ENCODE peak calls at places on chromosomes 12 and 14, in seven cellular contexts. R is testis, L is lower lobe of right lung, Z is transverse colon, Q is foreskin keratinocyte, M is cardiac muscle cell, C is thyroid gland. S is an unnamed sample. For H3K4me1, the result is how much of the 10 kb centered on the place peaks cover.

GRCh38 chr12:51307655-51308593 is 16.1 kb downstream of the BIN2 start:
- DNase-seq in M (peak), L (no peak), Z (peak), R (no peak), Q (peak), C (no peak), S (no peak)

GRCh38 chr12:102634216-102634615 is 153.9 kb upstream of the IGF1 start:
- DNase-seq in L (no peak), Z (no peak), Q (peak), M (peak), R (no peak), C (no peak), S (no peak)

GRCh38 chr12:25241171-25242020 is 9.3 kb downstream of the KRAS start:
- DNase-seq in M (peak), C (no peak), L (no peak), Q (no peak), Z (no peak), R (no peak), S (peak)

GRCh38 chr14:33542338-33543290 is 408.3 kb downstream of the EGLN3 start:
- DNase-seq in L (no peak), R (no peak), Q (no peak), M (no peak), Z (no peak), C (no peak), S (peak)

GRCh38 chr12:115267464-115267863 is 583.5 kb upstream of the TBX3 start:
- DNase-seq in R (no peak), C (no peak), Q (no peak), L (no peak), M (no peak), Z (no peak), S (no peak)

GRCh38 chr12:46174061-46174662 is 94.7 kb downstream of the SLC38A1 start:
- DNase-seq in R (no peak), C (no peak), Z (no peak), M (no peak), Q (no peak), L (no peak), S (no peak)

GRCh38 chr12:56333197-56333678 is 562 bp downstream of the PAN2 start:
- DNase-seq in Q (no peak), Z (no peak), M (no peak), C (peak), L (no peak), R (no peak), S (no peak)

GRCh38 chr14:91202234-91202974 is 42.1 kb downstream of the GPR68 start:
- DNase-seq in Z (no peak), R (peak), C (peak), L (peak), M (peak), Q (no peak), S (peak)

GRCh38 chr12:3273409-3273853 is 196.3 kb downstream of the TSPAN9 start:
- DNase-seq in L (no peak), C (no peak), Z (no peak), R (no peak), M (no peak), Q (peak), S (no peak)

GRCh38 chr12:88600272-88600671 is 20.0 kb upstream of the KITLG start:
- DNase-seq in R (no peak), C (no peak), L (no peak), M (peak), Z (no peak), Q (peak), S (no peak)

GRCh38 chr12:106068296-106068695 is 70.5 kb downstream of the NUAK1 start:
- DNase-seq in C (peak), Q (no peak), L (no peak), R (no peak), M (no peak), Z (no peak), S (no peak)

GRCh38 chr14:68694516-68695235 is 98.2 kb downstream of the ZFP36L1 start:
- DNase-seq in Q (peak), L (no peak), Z (no peak), R (no peak), C (no peak), M (peak), S (no peak)

GRCh38 chr12:79871621-79872020 is 63.3 kb downstream of the PPP1R12A start:
- DNase-seq in M (no peak), Z (no peak), Q (no peak), L (no peak), R (no peak), C (no peak), S (no peak)

GRCh38 chr12:54370218-54370730 is 6.0 kb upstream of the GPR84 start:
- DNase-seq in R (peak), M (peak), L (peak), Q (peak), Z (peak), C (peak), S (peak)

GRCh38 chr12:11795192-11795909 is 145.9 kb downstream of the ETV6 start:
- DNase-seq in R (no peak), L (no peak), M (no peak), Q (no peak), C (no peak), Z (peak), S (peak)

GRCh38 chr14:70692210-70692609 is 50.5 kb downstream of the TTC9 start:
- DNase-seq in L (peak), C (no peak), Z (peak), Q (no peak), M (no peak), R (peak), S (peak)

GRCh38 chr14:29197557-29197956 is 431.0 kb downstream of the FOXG1 start:
- DNase-seq in R (no peak), M (no peak), Q (no peak), L (no peak), C (no peak), Z (no peak), S (no peak)

GRCh38 chr12:117212563-117213190 is 22.4 kb upstream of the FBXO21 start:
- DNase-seq in Z (peak), L (peak), M (peak), R (peak), C (peak), Q (peak), S (peak)

GRCh38 chr12:44000309-44000952 is 164.6 kb downstream of the TMEM117 start:
- DNase-seq in C (peak), R (peak), Z (no peak), M (peak), Q (peak), L (no peak), S (peak)

GRCh38 chr12:107761502-107761904 is 566 bp upstream of the PRDM4 start:
- DNase-seq in R (peak), C (peak), L (no peak), M (peak), Z (no peak), Q (no peak), S (no peak)

GRCh38 chr12:45235087-45236025 is 19.5 kb downstream of the ANO6 start:
- DNase-seq in M (peak), Q (peak), L (peak), Z (no peak), R (no peak), C (peak), S (peak)

GRCh38 chr14:22558221-22558913 is 30.7 kb downstream of the DAD1 start:
- DNase-seq in Q (no peak), Z (no peak), C (peak), M (no peak), L (no peak), R (peak), S (no peak)

GRCh38 chr12:65333649-65334048 is 55.2 kb downstream of the MSRB3 start:
- DNase-seq in Q (no peak), R (no peak), M (no peak), C (no peak), Z (no peak), L (no peak), S (no peak)

GRCh38 chr14:80637726-80638619 is 303.6 kb downstream of the CEP128 start:
- DNase-seq in L (no peak), Z (no peak), M (no peak), Q (peak), R (no peak), C (no peak), S (no peak)

GRCh38 chr12:49636574-49636973 is 13.2 kb downstream of the PRPF40B start:
- DNase-seq in Q (no peak), R (peak), L (no peak), C (no peak), Z (no peak), M (no peak), S (no peak)

GRCh38 chr12:49637401-49637800 is 14.0 kb downstream of the PRPF40B start:
- DNase-seq in Z (no peak), M (no peak), C (peak), R (no peak), Q (no peak), L (no peak), S (no peak)

GRCh38 chr12:49635036-49635435 is 11.7 kb downstream of the PRPF40B start:
- DNase-seq in C (no peak), R (no peak), L (no peak), Z (no peak), M (no peak), Q (no peak), S (no peak)

GRCh38 chr12:49635656-49636055 is 12.3 kb downstream of the PRPF40B start:
- DNase-seq in L (no peak), M (no peak), Z (no peak), R (no peak), Q (no peak), C (no peak), S (no peak)

DNA sequence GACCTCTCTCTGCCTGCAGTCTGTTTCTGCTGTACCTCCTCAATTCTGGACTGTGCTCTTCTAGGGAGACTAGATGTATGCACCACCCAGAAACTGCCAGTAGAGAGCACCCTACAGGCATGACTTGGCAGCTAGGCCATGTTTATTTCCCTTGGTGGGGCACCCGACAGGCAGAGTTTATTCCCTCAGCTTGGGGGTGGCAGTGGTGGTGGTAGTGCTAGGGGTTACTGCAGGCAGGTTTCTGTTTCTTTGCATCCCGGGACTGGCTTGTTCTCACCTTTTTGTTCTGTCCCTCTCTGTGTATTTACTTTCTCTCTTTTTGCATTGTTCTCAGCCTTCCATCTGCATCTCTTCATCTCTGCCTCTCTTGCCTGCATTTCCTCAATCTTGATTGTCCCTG is 13.6 kb downstream of the PRPF40B start:
- DNase-seq in Q (peak), Z (peak), C (peak), M (peak), R (peak), L (no peak), S (peak)
- H3K27ac ChIP-seq in Q (no peak), Z (peak), C (no peak), M (peak), R (no peak), L (no peak), S (no peak)

GRCh38 chr14:77033622-77034521 is 5.4 kb upstream of the IRF2BPL start:
- DNase-seq in L (peak), Z (peak), M (peak), R (peak), Q (peak), C (peak), S (peak)
- H3K4me1 ChIP-seq in L (half or more), Z (half or more), M (half or more), R (half or more), Q (under half), C (half or more), S (under half)

GRCh38 chr12:122886851-122887816 is 8.8 kb downstream of the VPS37B start:
- DNase-seq in Q (peak), Z (peak), M (peak), L (no peak), C (no peak), R (no peak), S (no peak)

GRCh38 chr12:122889658-122890561 is 6.0 kb downstream of the VPS37B start:
- DNase-seq in M (no peak), C (no peak), R (no peak), Z (no peak), Q (no peak), L (no peak), S (peak)

GRCh38 chr12:122886161-122886560 is 9.8 kb downstream of the VPS37B start:
- DNase-seq in Z (no peak), R (no peak), M (no peak), L (no peak), C (peak), Q (no peak), S (no peak)

GRCh38 chr12:122888232-122888752 is 7.6 kb downstream of the VPS37B start:
- DNase-seq in Z (peak), L (peak), C (peak), Q (peak), R (peak), M (peak), S (no peak)

GRCh38 chr12:122887817-122888212 is 8.1 kb downstream of the VPS37B start:
- DNase-seq in C (no peak), Z (no peak), Q (no peak), L (no peak), R (no peak), M (no peak), S (no peak)
- H3K27ac ChIP-seq in C (peak), Z (peak), Q (peak), L (peak), R (peak), M (peak), S (peak)

GRCh38 chr14:89424241-89424640 is 7.2 kb upstream of the FOXN3 start:
- DNase-seq in Q (no peak), R (no peak), L (no peak), Z (no peak), C (no peak), M (no peak), S (no peak)
- H3K4me1 ChIP-seq in Q (under half), R (under half), L (half or more), Z (under half), C (under half), M (under half), S (under half)

GRCh38 chr12:62866451-62867082 is 68.4 kb downstream of the PPM1H start:
- DNase-seq in M (peak), Q (peak), L (no peak), C (no peak), R (no peak), Z (no peak), S (no peak)

GRCh38 chr12:62868820-62869219 is 66.1 kb downstream of the PPM1H start:
- DNase-seq in C (no peak), R (no peak), Z (no peak), L (no peak), M (no peak), Q (no peak), S (no peak)

GRCh38 chr12:62862259-62862881 is 72.6 kb downstream of the PPM1H start:
- DNase-seq in M (peak), Q (peak), L (no peak), R (no peak), Z (no peak), C (no peak), S (no peak)

GRCh38 chr12:62865090-62865489 is 69.9 kb downstream of the PPM1H start:
- DNase-seq in M (no peak), Z (no peak), R (no peak), L (no peak), Q (no peak), C (no peak), S (no peak)

GRCh38 chr12:62865860-62866407 is 69.0 kb downstream of the PPM1H start:
- DNase-seq in Z (no peak), L (no peak), R (no peak), M (no peak), Q (no peak), C (no peak), S (no peak)
- H3K27ac ChIP-seq in Z (no peak), L (no peak), R (no peak), M (no peak), Q (no peak), C (no peak), S (no peak)